ENCODE peak calls at places on chromosomes 4 and X, in nine cellular contexts. One of them, this sample, is unnamed.
A peak's percentile ranks its signal among the peaks of the same experiment; 100 is the strongest.

GRCh38 chr4:149914101-149914500 is 98.5 kb upstream of the IQCM start:
- DNase-seq in stomach: no peak
- DNase-seq in uterus: no peak
- DNase-seq in ovary: no peak
- DNase-seq in esophagus muscularis mucosa: no peak
- DNase-seq in Peyer's patch: no peak
- DNase-seq in A549: no peak
- DNase-seq in IMR-90: no peak
- DNase-seq in adrenal gland: no peak
- DNase-seq in this sample: no peak

GRCh38 chr4:163679189-163679588 is 184.7 kb downstream of the TMA16 start:
- DNase-seq in ovary: no peak
- DNase-seq in esophagus muscularis mucosa: no peak
- DNase-seq in stomach: no peak
- DNase-seq in Peyer's patch: peak; percentile 45
- DNase-seq in IMR-90: peak; percentile 48
- DNase-seq in A549: peak; percentile 44
- DNase-seq in uterus: no peak
- DNase-seq in adrenal gland: no peak
- DNase-seq in this sample: no peak

GRCh38 chr4:692771-693554 is 4.0 kb upstream of the SLC49A3 start:
- DNase-seq in stomach: no peak
- DNase-seq in IMR-90: no peak
- DNase-seq in esophagus muscularis mucosa: no peak
- DNase-seq in adrenal gland: no peak
- DNase-seq in A549: no peak
- DNase-seq in ovary: no peak
- DNase-seq in uterus: no peak
- DNase-seq in Peyer's patch: no peak
- DNase-seq in this sample: no peak

GRCh38 chrX:28246675-28247074 is 265.4 kb upstream of the DCAF8L1 start:
- DNase-seq in uterus: no peak
- DNase-seq in adrenal gland: no peak
- DNase-seq in Peyer's patch: no peak
- DNase-seq in A549: no peak
- DNase-seq in stomach: no peak
- DNase-seq in ovary: no peak
- DNase-seq in IMR-90: no peak
- DNase-seq in esophagus muscularis mucosa: no peak
- DNase-seq in this sample: no peak

GRCh38 chrX:10482262-10482661 is 138.1 kb downstream of the MID1 start:
- DNase-seq in uterus: no peak
- DNase-seq in A549: no peak
- DNase-seq in ovary: no peak
- DNase-seq in Peyer's patch: no peak
- DNase-seq in adrenal gland: no peak
- DNase-seq in IMR-90: no peak
- DNase-seq in stomach: no peak
- DNase-seq in esophagus muscularis mucosa: no peak
- DNase-seq in this sample: no peak

GRCh38 chr4:188145626-188146025 is 6.4 kb downstream of the TRIML1 start:
- DNase-seq in A549: no peak
- DNase-seq in adrenal gland: no peak
- DNase-seq in ovary: no peak
- DNase-seq in uterus: no peak
- DNase-seq in esophagus muscularis mucosa: no peak
- DNase-seq in stomach: no peak
- DNase-seq in IMR-90: peak; percentile 21
- DNase-seq in Peyer's patch: no peak
- DNase-seq in this sample: no peak

GRCh38 chr4:3531887-3532713 is at the start of gene LRPAP1:
- DNase-seq in stomach: peak; percentile 93
- DNase-seq in adrenal gland: peak; percentile 90
- DNase-seq in esophagus muscularis mucosa: peak; percentile 97
- DNase-seq in IMR-90: peak; percentile 82
- DNase-seq in uterus: peak; percentile 94
- DNase-seq in A549: peak; percentile 81
- DNase-seq in Peyer's patch: peak; percentile 95
- DNase-seq in ovary: peak; percentile 96
- DNase-seq in this sample: peak; percentile 33

GRCh38 chr4:74996996-74997395 is 64.1 kb downstream of the PARM1 start:
- DNase-seq in esophagus muscularis mucosa: peak; percentile 78
- DNase-seq in Peyer's patch: no peak
- DNase-seq in stomach: no peak
- DNase-seq in ovary: no peak
- DNase-seq in A549: no peak
- DNase-seq in uterus: no peak
- DNase-seq in adrenal gland: no peak
- DNase-seq in IMR-90: no peak
- DNase-seq in this sample: no peak

GRCh38 chrX:115560211-115560977 is 580 bp upstream of the PLS3 start:
- DNase-seq in esophagus muscularis mucosa: no peak
- DNase-seq in IMR-90: peak; percentile 75
- DNase-seq in adrenal gland: no peak
- DNase-seq in uterus: no peak
- DNase-seq in A549: peak; percentile 96
- DNase-seq in stomach: no peak
- DNase-seq in ovary: no peak
- DNase-seq in Peyer's patch: no peak
- DNase-seq in this sample: no peak

GRCh38 chr4:43251760-43252317 is 359.3 kb downstream of the GRXCR1 start:
- DNase-seq in adrenal gland: no peak
- DNase-seq in ovary: no peak
- DNase-seq in stomach: no peak
- DNase-seq in uterus: no peak
- DNase-seq in Peyer's patch: no peak
- DNase-seq in esophagus muscularis mucosa: no peak
- DNase-seq in A549: no peak
- DNase-seq in IMR-90: peak; percentile 15
- DNase-seq in this sample: no peak

GRCh38 chr4:73257995-73258667 is 467 bp downstream of the ANKRD17 start:
- DNase-seq in ovary: peak; percentile 58
- DNase-seq in stomach: no peak
- DNase-seq in Peyer's patch: no peak
- DNase-seq in IMR-90: peak; percentile 32
- DNase-seq in uterus: peak; percentile 31
- DNase-seq in esophagus muscularis mucosa: no peak
- DNase-seq in A549: peak; percentile 19
- DNase-seq in adrenal gland: peak; percentile 45
- DNase-seq in this sample: no peak

GRCh38 chrX:42755820-42756219 is 22.1 kb downstream of the PPP1R2C start:
- DNase-seq in stomach: no peak
- DNase-seq in ovary: no peak
- DNase-seq in adrenal gland: peak; percentile 55
- DNase-seq in uterus: peak; percentile 13
- DNase-seq in esophagus muscularis mucosa: no peak
- DNase-seq in IMR-90: peak; percentile 42
- DNase-seq in A549: no peak
- DNase-seq in Peyer's patch: no peak
- DNase-seq in this sample: no peak

GRCh38 chrX:70032797-70033196 is 16.9 kb downstream of the AWAT2 start:
- DNase-seq in ovary: no peak
- DNase-seq in adrenal gland: no peak
- DNase-seq in esophagus muscularis mucosa: no peak
- DNase-seq in stomach: no peak
- DNase-seq in IMR-90: no peak
- DNase-seq in uterus: no peak
- DNase-seq in A549: no peak
- DNase-seq in Peyer's patch: no peak
- DNase-seq in this sample: no peak

GRCh38 chr4:108166441-108167315 is 2.1 kb downstream of the LEF1 start:
- DNase-seq in esophagus muscularis mucosa: no peak
- DNase-seq in Peyer's patch: peak; percentile 53
- DNase-seq in ovary: no peak
- DNase-seq in A549: no peak
- DNase-seq in stomach: peak; percentile 54
- DNase-seq in uterus: no peak
- DNase-seq in IMR-90: no peak
- DNase-seq in adrenal gland: peak; percentile 29
- DNase-seq in this sample: no peak

DNA sequence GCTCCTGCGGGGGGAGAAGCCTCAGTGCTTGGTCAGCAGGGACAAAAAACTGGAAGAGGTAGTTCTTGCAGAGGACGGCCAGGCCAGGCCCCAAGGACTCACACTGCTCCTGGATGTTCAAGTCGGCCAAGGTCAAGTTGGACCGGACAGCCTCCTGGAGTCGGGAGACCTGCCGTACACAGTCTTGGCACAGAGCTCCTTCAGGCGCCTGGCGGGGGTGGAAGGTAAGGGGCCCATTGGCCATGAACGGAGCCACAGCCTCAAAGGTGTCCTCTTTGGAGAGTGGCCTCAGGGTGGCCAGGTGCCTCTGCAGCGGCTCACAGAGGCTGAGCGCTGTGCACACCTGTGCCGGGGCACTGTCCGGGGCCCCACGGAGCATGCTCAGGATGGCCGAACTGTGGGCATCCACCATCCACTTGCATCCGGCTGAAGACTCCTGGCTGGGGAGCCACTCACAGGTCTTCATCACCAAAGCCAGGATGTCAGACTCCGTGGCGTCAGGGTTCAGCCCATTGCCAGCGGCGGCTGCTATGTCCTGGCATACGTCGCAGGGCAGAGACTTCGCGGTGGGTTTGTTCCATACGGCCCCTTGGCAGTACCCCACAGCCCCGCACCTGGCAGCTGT is 477 bp downstream of the PSAPL1 start:
- DNase-seq in A549: no peak
- DNase-seq in Peyer's patch: no peak
- DNase-seq in ovary: no peak
- DNase-seq in stomach: no peak
- DNase-seq in adrenal gland: no peak
- DNase-seq in IMR-90: no peak
- DNase-seq in uterus: no peak
- DNase-seq in esophagus muscularis mucosa: no peak
- DNase-seq in this sample: no peak
- H3K4me1 ChIP-seq in A549: peaks cover 32% of the 10 kb centered on the region
- H3K4me1 ChIP-seq in Peyer's patch: no peaks in the 10 kb centered on the region
- H3K4me1 ChIP-seq in ovary: peaks cover 10% of the 10 kb centered on the region
- H3K4me1 ChIP-seq in stomach: peaks cover 20% of the 10 kb centered on the region
- H3K4me1 ChIP-seq in adrenal gland: no peaks in the 10 kb centered on the region
- H3K4me1 ChIP-seq in IMR-90: no peaks in the 10 kb centered on the region
- H3K4me1 ChIP-seq in uterus: no peaks in the 10 kb centered on the region
- H3K4me1 ChIP-seq in esophagus muscularis mucosa: peaks cover 9% of the 10 kb centered on the region
- H3K4me1 ChIP-seq in this sample: peaks cover 29% of the 10 kb centered on the region

DNA sequence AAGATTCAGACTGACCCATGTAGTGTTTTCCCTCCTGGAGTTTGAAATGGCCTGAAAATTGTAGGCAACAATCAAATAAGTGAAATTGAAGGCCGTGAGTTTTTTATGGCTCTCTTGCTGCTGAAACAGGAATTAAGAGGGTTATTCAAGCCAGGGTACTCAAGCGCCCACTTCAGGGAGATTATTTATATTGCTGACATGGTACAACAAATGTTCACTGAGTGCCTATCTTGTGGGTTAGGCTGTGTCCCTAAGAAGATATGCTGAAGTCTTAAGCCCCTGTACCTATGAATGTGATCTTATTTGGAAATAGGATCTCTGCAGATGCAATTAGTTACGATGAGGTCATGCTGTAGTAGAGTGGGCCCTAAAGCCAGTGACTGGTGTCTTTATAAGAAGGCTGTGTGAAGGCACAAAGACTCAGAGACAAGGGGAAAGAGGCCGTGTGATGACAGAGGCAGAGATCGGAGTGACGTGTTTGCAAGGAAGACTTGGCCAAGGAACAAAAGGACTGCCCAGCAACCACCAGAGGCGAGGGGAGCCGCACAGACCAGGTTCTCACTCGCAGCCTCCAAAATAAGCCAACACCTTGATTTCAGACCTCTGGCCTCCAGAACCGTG is 72.9 kb downstream of the MED28 start:
- DNase-seq in A549: no peak
- DNase-seq in stomach: no peak
- DNase-seq in ovary: no peak
- DNase-seq in Peyer's patch: no peak
- DNase-seq in adrenal gland: no peak
- DNase-seq in uterus: no peak
- DNase-seq in IMR-90: no peak
- DNase-seq in esophagus muscularis mucosa: peak; percentile 75
- DNase-seq in this sample: no peak
- H3K4me3 ChIP-seq in A549: no peak overlapping the region
- H3K4me3 ChIP-seq in stomach: no peak overlapping the region
- H3K4me3 ChIP-seq in ovary: no peak overlapping the region
- H3K4me3 ChIP-seq in Peyer's patch: no peak overlapping the region
- H3K4me3 ChIP-seq in adrenal gland: no peak overlapping the region
- H3K4me3 ChIP-seq in uterus: no peak overlapping the region
- H3K4me3 ChIP-seq in IMR-90: no peak overlapping the region
- H3K4me3 ChIP-seq in esophagus muscularis mucosa: no peak overlapping the region
- H3K4me3 ChIP-seq in this sample: no peak overlapping the region

GRCh38 chr4:185359767-185360446 is 35.8 kb downstream of the LRP2BP start:
- DNase-seq in IMR-90: peak; percentile 80
- DNase-seq in Peyer's patch: no peak
- DNase-seq in esophagus muscularis mucosa: no peak
- DNase-seq in stomach: no peak
- DNase-seq in ovary: no peak
- DNase-seq in uterus: no peak
- DNase-seq in adrenal gland: no peak
- DNase-seq in A549: no peak
- DNase-seq in this sample: no peak

GRCh38 chr4:185357733-185358440 is 37.8 kb downstream of the LRP2BP start:
- DNase-seq in A549: no peak
- DNase-seq in adrenal gland: no peak
- DNase-seq in Peyer's patch: no peak
- DNase-seq in IMR-90: no peak
- DNase-seq in ovary: no peak
- DNase-seq in esophagus muscularis mucosa: no peak
- DNase-seq in stomach: no peak
- DNase-seq in uterus: no peak
- DNase-seq in this sample: no peak

GRCh38 chr4:185358514-185359433 is 37.0 kb downstream of the LRP2BP start:
- DNase-seq in Peyer's patch: no peak
- DNase-seq in A549: peak; percentile 71
- DNase-seq in ovary: no peak
- DNase-seq in IMR-90: peak; percentile 75
- DNase-seq in esophagus muscularis mucosa: no peak
- DNase-seq in adrenal gland: no peak
- DNase-seq in uterus: no peak
- DNase-seq in stomach: no peak
- DNase-seq in this sample: no peak

GRCh38 chr4:185363251-185363650 is 32.5 kb downstream of the LRP2BP start:
- DNase-seq in stomach: no peak
- DNase-seq in Peyer's patch: no peak
- DNase-seq in uterus: no peak
- DNase-seq in esophagus muscularis mucosa: no peak
- DNase-seq in IMR-90: no peak
- DNase-seq in ovary: no peak
- DNase-seq in A549: no peak
- DNase-seq in adrenal gland: no peak
- DNase-seq in this sample: no peak

GRCh38 chr4:185361872-185362271 is 33.9 kb downstream of the LRP2BP start:
- DNase-seq in ovary: no peak
- DNase-seq in A549: no peak
- DNase-seq in IMR-90: no peak
- DNase-seq in stomach: no peak
- DNase-seq in esophagus muscularis mucosa: no peak
- DNase-seq in adrenal gland: no peak
- DNase-seq in Peyer's patch: no peak
- DNase-seq in uterus: no peak
- DNase-seq in this sample: no peak
- TF ChIP-seq POLR2A in ovary: no peak
- TF ChIP-seq POLR2A in A549: no peak
- TF ChIP-seq POLR2A in IMR-90: no peak
- TF ChIP-seq POLR2A in stomach: no peak
- TF ChIP-seq POLR2A in esophagus muscularis mucosa: no peak
- TF ChIP-seq POLR2A in adrenal gland: no peak
- TF ChIP-seq POLR2A in Peyer's patch: no peak
- TF ChIP-seq POLR2A in uterus: no peak
- TF ChIP-seq POLR2A in this sample: no peak

GRCh38 chr4:15738877-15739276 is 36.0 kb downstream of the BST1 start:
- DNase-seq in uterus: no peak
- DNase-seq in A549: no peak
- DNase-seq in Peyer's patch: no peak
- DNase-seq in adrenal gland: no peak
- DNase-seq in stomach: no peak
- DNase-seq in esophagus muscularis mucosa: no peak
- DNase-seq in IMR-90: peak; percentile 21
- DNase-seq in ovary: no peak
- DNase-seq in this sample: no peak
- H3K4me1 ChIP-seq in uterus: no peaks in the 10 kb centered on the region
- H3K4me1 ChIP-seq in A549: no peaks in the 10 kb centered on the region
- H3K4me1 ChIP-seq in Peyer's patch: no peaks in the 10 kb centered on the region
- H3K4me1 ChIP-seq in adrenal gland: no peaks in the 10 kb centered on the region
- H3K4me1 ChIP-seq in stomach: no peaks in the 10 kb centered on the region
- H3K4me1 ChIP-seq in esophagus muscularis mucosa: no peaks in the 10 kb centered on the region
- H3K4me1 ChIP-seq in IMR-90: peaks cover 2% of the 10 kb centered on the region
- H3K4me1 ChIP-seq in ovary: no peaks in the 10 kb centered on the region
- H3K4me1 ChIP-seq in this sample: no peaks in the 10 kb centered on the region

This sample was measured in esophagus squamous epithelium.